ENCODE peak calls at places on chromosomes 4 and X, in four cellular contexts. N, I, J and T are unnamed samples. For H3K27me3, the result is how much of the 10 kb centered on the place peaks cover.

GRCh38 chrX:106249706-106250379 is 81.7 kb downstream of the PWWP3B start:
- DNase-seq in I (peak), J (no peak), N (no peak), T (peak)

GRCh38 chrX:112636288-112636687 is 43.5 kb downstream of the LHFPL1 start:
- DNase-seq in N (no peak), J (peak), I (peak), T (no peak)

GRCh38 chr4:100889401-100889800 is 371.6 kb upstream of the EMCN start:
- DNase-seq in J (no peak), I (no peak), N (no peak), T (no peak)

GRCh38 chrX:151151668-151152267 is 24.6 kb upstream of the GPR50 start:
- DNase-seq in J (peak), N (no peak), I (peak), T (peak)

GRCh38 chrX:150100261-150100660 is 162.0 kb upstream of the EOLA2 start:
- DNase-seq in I (peak), N (no peak), J (peak), T (no peak)

GRCh38 chr4:36321176-36321575 is 39.8 kb downstream of the DTHD1 start:
- DNase-seq in N (no peak), J (no peak), I (no peak), T (no peak)

GRCh38 chr4:2066011-2066551 is 7.0 kb downstream of the NAT8L start:
- DNase-seq in I (no peak), J (no peak), N (no peak), T (no peak)

GRCh38 chr4:187333151-187333550 is 609.5 kb upstream of the FAT1 start:
- DNase-seq in N (no peak), J (no peak), I (no peak), T (no peak)

GRCh38 chr4:124757121-124757520 is 44.6 kb upstream of the ANKRD50 start:
- DNase-seq in J (peak), I (peak), N (no peak), T (peak)

GRCh38 chr4:185839204-185839712 is 27.3 kb upstream of the SORBS2 start:
- DNase-seq in J (peak), I (peak), N (no peak), T (peak)

GRCh38 chr4:2073808-2074481 is 14.8 kb downstream of the NAT8L start:
- DNase-seq in J (no peak), N (no peak), I (no peak), T (no peak)

GRCh38 chr4:40493160-40493559 is 136.5 kb downstream of the RBM47 start:
- DNase-seq in N (no peak), J (no peak), I (no peak), T (no peak)

GRCh38 chr4:75146223-75146622 is 213.3 kb downstream of the PARM1 start:
- DNase-seq in I (no peak), J (no peak), N (no peak), T (no peak)

GRCh38 chrX:33062016-33062415 is 149.3 kb downstream of the DMD start:
- DNase-seq in I (no peak), J (no peak), N (no peak), T (no peak)

GRCh38 chr4:80307774-80308465 is 27.6 kb upstream of the CFAP299 start:
- DNase-seq in I (peak), N (no peak), J (peak), T (peak)

GRCh38 chr4:173013232-173013932 is 155.2 kb upstream of the GALNT7 start:
- DNase-seq in I (no peak), N (no peak), J (peak), T (peak)

GRCh38 chr4:1493540-1494287 is 87.5 kb upstream of the NKX1-1 start:
- DNase-seq in J (no peak), N (no peak), I (no peak), T (no peak)

GRCh38 chr4:154958621-154959358 is 177.7 kb downstream of the RBM46 start:
- DNase-seq in N (no peak), J (peak), I (no peak), T (peak)

GRCh38 chr4:123325241-123325681 is 71.3 kb upstream of the SPRY1 start:
- DNase-seq in I (peak), J (peak), N (no peak), T (no peak)

GRCh38 chrX:96435636-96436035 is 249.0 kb upstream of the DIAPH2 start:
- DNase-seq in I (no peak), N (no peak), J (peak), T (no peak)

GRCh38 chrX:819684-820083 is 189.1 kb downstream of the SHOX start:
- DNase-seq in N (no peak), I (no peak), J (no peak), T (no peak)

GRCh38 chr4:154908168-154908567 is 127.1 kb downstream of the RBM46 start:
- DNase-seq in I (no peak), J (peak), N (no peak), T (peak)

GRCh38 chr4:110636231-110636676 is 13.4 kb upstream of the PITX2 start:
- DNase-seq in J (no peak), I (no peak), N (no peak), T (no peak)

GRCh38 chr4:163548481-163549243 is 54.2 kb downstream of the TMA16 start:
- DNase-seq in N (no peak), I (peak), J (peak), T (peak)

GRCh38 chrX:41384041-41384705 is 50.2 kb downstream of the DDX3X start:
- DNase-seq in I (peak), N (no peak), J (peak), T (peak)

GRCh38 chr4:76087007-76087769 is 12.7 kb downstream of the ART3 start:
- DNase-seq in J (peak), I (peak), N (no peak), T (peak)

GRCh38 chr4:153543351-153543750 is 77.2 kb downstream of the TMEM131L start:
- DNase-seq in I (no peak), J (no peak), N (peak), T (no peak)

GRCh38 chrX:151899622-151900021 is 13.1 kb upstream of the MAGEA4 start:
- DNase-seq in J (peak), N (no peak), I (peak), T (peak)

GRCh38 chrX:122641826-122642225 is 542.3 kb upstream of the GRIA3 start:
- DNase-seq in I (no peak), J (no peak), N (no peak), T (no peak)

GRCh38 chrX:20231598-20231997 is 35.1 kb downstream of the RPS6KA3 start:
- DNase-seq in J (no peak), N (no peak), I (peak), T (no peak)

GRCh38 chr4:185396724-185397402 is at the start of gene ANKRD37:
- DNase-seq in J (no peak), N (no peak), I (peak), T (peak)

GRCh38 chrX:153930011-153930910 is 4.2 kb upstream of the ARHGAP4 start:
- DNase-seq in J (no peak), N (no peak), I (no peak), T (no peak)

GRCh38 chr4:134421734-134422133 is 220.1 kb upstream of the PABPC4L start:
- DNase-seq in I (no peak), J (no peak), N (no peak), T (no peak)

DNA sequence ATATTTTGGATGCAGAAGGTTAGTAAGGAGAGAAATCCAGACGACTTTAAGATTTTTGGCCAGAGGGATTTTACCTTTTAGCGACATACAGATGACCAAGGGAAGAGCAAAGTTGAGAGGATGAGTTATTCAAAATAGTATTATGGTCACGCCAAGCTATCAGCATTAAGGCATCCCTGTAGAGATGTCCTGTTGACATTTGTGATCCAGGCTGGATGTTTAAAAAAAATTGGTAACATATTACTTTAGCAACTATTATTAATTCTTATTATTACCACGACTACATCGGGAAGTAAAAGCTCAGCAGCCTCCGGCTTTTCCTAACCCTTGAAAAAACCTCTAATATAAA is 562 bp upstream of the OSTC start:
- DNase-seq in N (no peak), I (no peak), J (no peak), T (no peak)
- H3K4me3 ChIP-seq in N (peak), I (peak), J (peak), T (peak)

DNA sequence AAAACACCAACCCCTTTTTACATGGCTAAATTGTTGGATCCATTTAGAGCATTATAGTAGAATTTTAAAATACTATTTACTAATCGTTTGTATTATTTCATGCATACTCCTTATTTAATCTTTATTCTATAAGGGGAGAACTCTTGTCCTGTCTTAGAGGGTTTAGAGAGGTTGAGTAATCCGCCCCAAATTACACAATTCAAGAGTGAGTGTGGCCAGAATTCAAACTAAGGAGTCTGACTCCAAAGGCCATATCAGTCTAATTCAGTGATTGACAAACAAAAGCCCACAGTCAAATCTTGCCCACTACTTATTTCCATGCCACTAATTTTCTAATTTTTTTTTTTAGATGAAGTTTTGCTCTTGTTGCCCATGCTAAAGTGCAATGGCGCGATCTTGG is 33.7 kb upstream of the NEIL3 start:
- DNase-seq in N (no peak), I (no peak), J (no peak), T (no peak)
- H3K27me3 ChIP-seq in N (under half), I (under half), J (under half), T (under half)

DNA sequence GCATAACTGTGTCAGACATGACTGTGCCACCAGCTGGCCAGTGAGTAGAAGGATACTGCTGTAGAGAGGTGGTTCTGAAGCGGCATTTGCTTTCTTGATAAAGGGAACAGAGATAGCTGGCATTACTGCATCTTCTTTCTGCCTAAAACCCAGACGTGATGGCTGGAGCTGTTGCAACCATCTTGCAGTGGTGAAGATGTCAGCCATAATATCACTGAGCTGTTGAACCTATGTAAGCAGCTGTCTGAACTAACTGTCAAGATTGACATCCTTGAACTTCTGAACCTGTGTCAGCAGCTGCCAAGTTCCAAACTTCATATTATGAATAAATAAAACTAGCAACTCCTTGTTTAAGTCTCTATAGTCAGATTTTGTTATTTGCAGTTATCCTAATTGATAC is 88.9 kb upstream of the LNX1 start:
- DNase-seq in J (no peak), N (no peak), I (no peak), T (no peak)
- H3K4me3 ChIP-seq in J (no peak), N (no peak), I (no peak), T (no peak)

DNA sequence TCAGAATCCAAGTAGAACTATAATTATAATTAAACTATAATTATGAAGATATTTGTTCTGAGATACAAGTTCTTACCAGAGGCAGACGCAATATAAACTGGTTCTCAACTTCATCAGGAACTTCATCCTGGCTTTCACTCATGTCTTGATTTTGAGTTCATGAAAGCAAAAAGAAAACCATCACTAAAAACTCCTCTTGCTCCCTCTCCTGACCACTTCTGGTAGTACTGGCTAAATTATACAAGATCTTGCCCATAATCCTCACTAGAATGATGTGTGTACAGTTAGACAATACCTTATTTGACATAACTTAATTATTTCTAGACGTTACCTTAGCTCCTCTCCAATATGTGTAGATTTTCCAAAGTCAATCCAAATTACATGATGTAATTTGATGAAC is 3.7 kb downstream of the TAF7L start:
- DNase-seq in J (peak), I (peak), N (no peak), T (peak)
- H3K27me3 ChIP-seq in J (under half), I (under half), N (under half), T (under half)

DNA sequence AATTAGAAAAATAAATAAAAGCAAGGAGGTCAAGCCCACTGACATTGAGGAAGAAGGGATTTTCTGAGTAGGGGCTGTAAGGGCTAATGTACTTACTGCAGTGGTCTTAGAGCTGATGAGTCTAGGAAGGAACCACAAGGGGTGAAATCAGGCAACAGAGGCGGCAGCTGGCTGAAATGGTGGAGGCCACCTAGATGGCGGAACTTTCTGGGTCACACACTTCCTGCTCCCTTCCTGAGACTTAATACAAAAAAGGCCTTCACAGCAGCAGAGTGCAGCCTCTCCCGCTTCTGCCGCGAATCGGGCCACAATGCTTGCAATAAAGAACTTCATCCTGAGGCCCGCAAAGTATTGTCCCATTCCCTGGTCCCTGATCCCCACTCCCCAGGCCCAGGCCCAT is 15.4 kb downstream of the SNX12 start:
- DNase-seq in J (no peak), N (no peak), I (no peak), T (no peak)
- H3K4me3 ChIP-seq in J (no peak), N (peak), I (no peak), T (no peak)

GRCh38 chrX:72307646-72308051 is 1.9 kb upstream of the CITED1 start:
- DNase-seq in N (no peak), J (no peak), I (no peak), T (no peak)
- H3K27me3 ChIP-seq in N (under half), J (half or more), I (under half), T (under half)

DNA sequence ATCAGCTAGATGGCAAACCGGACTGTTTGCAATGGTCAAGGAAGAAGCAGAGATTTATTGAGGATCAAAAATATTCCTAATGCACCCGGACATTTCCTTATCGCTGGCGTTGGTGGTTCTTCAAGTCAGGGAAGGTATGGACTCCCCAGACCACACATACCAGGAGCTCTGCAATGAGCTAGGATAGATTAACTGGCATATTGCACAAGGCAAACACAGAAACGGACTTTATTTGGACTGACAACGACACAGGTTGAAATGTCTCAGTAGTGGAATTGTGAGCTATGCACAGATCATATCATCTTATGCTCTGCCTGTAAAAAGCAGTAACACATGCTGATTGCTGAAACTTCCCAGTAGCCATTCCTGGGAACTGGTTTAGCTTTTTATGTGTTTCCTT is 1.7 kb downstream of the TSPAN7 start:
- DNase-seq in N (no peak), J (no peak), I (no peak), T (no peak)
- H3K4me3 ChIP-seq in N (peak), J (no peak), I (no peak), T (peak)

GRCh38 chrX:54248309-54248708 is 65.3 kb upstream of the FAM120C start:
- DNase-seq in N (no peak), J (peak), I (peak), T (peak)

DNA sequence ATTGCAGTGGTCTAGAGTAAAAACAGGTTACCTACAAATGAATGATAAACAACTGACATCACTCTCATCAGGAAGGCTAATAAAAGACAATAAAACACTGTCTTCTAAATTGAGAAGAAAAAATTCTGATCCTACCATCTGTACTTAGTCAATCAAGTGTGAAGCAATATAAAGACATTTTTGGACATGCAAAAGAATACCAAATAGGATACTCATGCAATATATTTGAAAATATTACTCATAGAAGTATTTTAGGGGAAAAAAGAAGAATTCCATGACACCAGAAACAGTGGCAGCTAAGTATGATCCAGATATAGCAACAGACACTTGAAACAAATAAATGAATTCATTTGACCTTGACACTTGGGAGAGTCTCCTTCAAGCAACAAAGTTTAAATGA is 63.8 kb upstream of the FAM120C start:
- DNase-seq in N (no peak), I (no peak), J (peak), T (no peak)
- H3K27me3 ChIP-seq in N (under half), I (under half), J (under half), T (under half)

DNA sequence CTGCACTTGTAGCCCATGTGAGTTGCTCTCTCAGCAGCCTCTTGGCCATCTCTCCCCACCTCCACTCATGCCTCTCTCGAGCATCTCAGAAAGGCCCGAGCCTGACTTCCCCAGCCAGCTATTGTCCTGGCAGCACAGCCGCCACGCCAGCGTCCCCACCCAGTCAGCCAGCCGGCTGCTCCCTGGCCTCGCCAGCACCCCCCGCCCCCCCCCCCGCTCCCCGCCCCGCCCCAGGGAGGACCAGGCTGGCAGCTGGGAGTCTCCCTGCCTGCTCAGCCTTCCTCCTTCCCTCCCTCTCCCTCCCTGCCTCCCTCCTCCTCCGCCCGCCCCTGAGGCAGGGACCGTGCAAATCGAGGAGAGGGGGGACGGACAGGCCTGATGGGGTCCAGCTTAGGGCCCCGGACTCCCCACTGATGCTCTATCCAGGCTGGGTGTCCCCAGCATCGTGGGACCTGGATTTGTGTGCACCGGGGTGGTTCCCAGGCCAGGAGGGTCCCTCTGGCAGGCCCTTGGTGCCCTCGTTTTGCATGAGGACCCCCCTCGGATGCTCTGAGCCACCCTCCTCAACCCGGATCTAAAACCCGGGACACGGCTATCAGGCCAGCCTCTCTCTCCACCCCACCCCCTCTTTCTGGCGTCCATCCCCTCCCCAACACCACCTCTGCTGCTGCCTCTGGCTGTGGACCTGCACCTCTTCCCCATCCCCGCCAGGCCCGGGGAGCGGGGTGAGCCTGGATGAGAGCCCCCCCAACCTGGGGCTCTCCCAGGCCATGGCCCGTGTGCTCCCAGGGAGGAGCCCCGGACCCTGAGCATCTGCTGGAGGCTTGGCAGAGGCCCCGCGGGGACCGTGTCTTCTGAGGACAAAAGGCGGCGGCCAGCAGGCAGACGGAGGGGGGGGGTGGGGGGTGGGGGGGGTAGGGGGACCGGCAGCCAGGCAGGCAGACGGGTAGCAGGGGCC is at the start of gene GPR173:
- DNase-seq in I (peak), J (peak), N (no peak), T (no peak)
- H3K4me3 ChIP-seq in I (peak), J (peak), N (peak), T (no peak)